ENCODE peak calls at places on chromosome 1, in nine cellular contexts. O is PC-3; T is cardiac muscle cell; U is fibroblast of lung; S is upper lobe of right lung; H is neuronal stem cell; J is right atrium auricular region; W is CD8-positive, alpha-beta T cell; L is IMR-90. Q is an unnamed sample.

GRCh38 chr1:93344886-93345632 is 648 bp upstream of the DR1 start:
- DNase-seq in O (peak; percentile 35), T (no peak), U (peak; percentile 18), S (no peak), H (no peak), J (no peak), W (no peak), L (peak; percentile 20), Q (no peak)

GRCh38 chr1:95506736-95507404 is 272.9 kb downstream of the RWDD3 start:
- DNase-seq in O (no peak), T (no peak), U (no peak), S (no peak), H (no peak), J (no peak), W (no peak), L (no peak), Q (no peak)

GRCh38 chr1:66696771-66697170 is 55.5 kb upstream of the DYNLT5 start:
- DNase-seq in O (no peak), T (no peak), U (no peak), S (no peak), H (no peak), J (no peak), W (no peak), L (no peak), Q (no peak)

GRCh38 chr1:39128959-39129358 is 75.5 kb upstream of the MACF1 start:
- DNase-seq in O (peak; percentile 88), T (no peak), U (no peak), S (peak; percentile 80), H (no peak), J (no peak), W (no peak), L (no peak), Q (no peak)

GRCh38 chr1:155669233-155670162 is 19.1 kb downstream of the YY1AP1 start:
- DNase-seq in O (peak; percentile 51), T (no peak), U (no peak), S (no peak), H (no peak), J (no peak), W (no peak), L (no peak), Q (no peak)

GRCh38 chr1:230158422-230159291 is 91.6 kb downstream of the GALNT2 start:
- DNase-seq in O (peak; percentile 91), T (no peak), U (no peak), S (no peak), H (no peak), J (no peak), W (no peak), L (no peak), Q (peak; percentile 16)

GRCh38 chr1:62213075-62213914 is 18.6 kb downstream of the L1TD1 start:
- DNase-seq in O (no peak), T (no peak), U (peak; percentile 44), S (no peak), H (no peak), J (no peak), W (no peak), L (no peak), Q (no peak)

GRCh38 chr1:236394905-236395779 is 1.1 kb downstream of the EDARADD start:
- DNase-seq in O (peak; percentile 16), T (peak; percentile 51), U (peak; percentile 12), S (no peak), H (peak; percentile 46), J (no peak), W (peak; percentile 68), L (no peak), Q (peak; percentile 71)

GRCh38 chr1:202689493-202690342 is 20.5 kb downstream of the SYT2 start:
- DNase-seq in O (peak; percentile 14), T (no peak), U (no peak), S (no peak), H (no peak), J (no peak), W (no peak), L (no peak), Q (no peak)

GRCh38 chr1:23529146-23530088 is 1.6 kb downstream of the E2F2 start:
- DNase-seq in O (peak; percentile 27), T (no peak), U (no peak), S (no peak), H (no peak), J (no peak), W (no peak), L (no peak), Q (no peak)

GRCh38 chr1:88683516-88683847 is 591 bp upstream of the PKN2 start:
- DNase-seq in O (peak; percentile 44), T (peak; percentile 74), U (peak; percentile 52), S (peak; percentile 78), H (no peak), J (no peak), W (peak; percentile 72), L (peak; percentile 31), Q (no peak)

GRCh38 chr1:92473781-92474495 is 12.8 kb downstream of the GFI1 start:
- DNase-seq in O (no peak), T (no peak), U (no peak), S (no peak), H (no peak), J (no peak), W (no peak), L (no peak), Q (no peak)

GRCh38 chr1:20164694-20165202 is 21.1 kb upstream of the UBXN10 start:
- DNase-seq in O (no peak), T (peak; percentile 12), U (no peak), S (no peak), H (no peak), J (peak; percentile 70), W (no peak), L (peak; percentile 10), Q (no peak)

GRCh38 chr1:170461762-170462384 is 70.1 kb upstream of the GORAB start:
- DNase-seq in O (peak; percentile 42), T (no peak), U (peak; percentile 97), S (no peak), H (no peak), J (no peak), W (no peak), L (peak; percentile 75), Q (peak; percentile 27)

GRCh38 chr1:227947678-227948492 is at the start of gene WNT9A:
- DNase-seq in O (peak; percentile 91), T (peak; percentile 92), U (peak; percentile 62), S (peak; percentile 75), H (peak; percentile 83), J (peak; percentile 59), W (peak; percentile 48), L (peak; percentile 49), Q (peak; percentile 95)

GRCh38 chr1:8217011-8217711 is 100.8 kb upstream of the SLC45A1 start:
- DNase-seq in O (no peak), T (peak; percentile 38), U (peak; percentile 36), S (peak; percentile 82), H (no peak), J (no peak), W (peak; percentile 53), L (no peak), Q (no peak)

GRCh38 chr1:237740831-237741230 is 149.9 kb downstream of the ZP4 start:
- DNase-seq in O (no peak), T (no peak), U (no peak), S (no peak), H (no peak), J (no peak), W (no peak), L (no peak), Q (no peak)

GRCh38 chr1:201459052-201459451 is 9.9 kb downstream of the PHLDA3 start:
- DNase-seq in O (no peak), T (no peak), U (no peak), S (no peak), H (no peak), J (no peak), W (no peak), L (no peak), Q (no peak)
- H3K4me1 ChIP-seq in O (peaks cover 69% of the 10 kb centered on the region), T (peaks cover 26% of the 10 kb centered on the region), U (peaks cover 47% of the 10 kb centered on the region), S (peaks cover 64% of the 10 kb centered on the region), H (peaks cover 23% of the 10 kb centered on the region), J (no peaks in the 10 kb centered on the region), W (no peaks in the 10 kb centered on the region), L (peaks cover 41% of the 10 kb centered on the region), Q (peaks cover 74% of the 10 kb centered on the region)

GRCh38 chr1:43235040-43235439 is 34.7 kb upstream of the TMEM125 start:
- DNase-seq in O (no peak), T (no peak), U (no peak), S (no peak), H (no peak), J (peak; percentile 38), W (peak; percentile 4), L (no peak), Q (no peak)
- H3K4me3 ChIP-seq in O (no peak overlapping the region), T (no peak overlapping the region), U (no peak overlapping the region), S (no peak overlapping the region), H (no peak overlapping the region), J (no peak overlapping the region), W (no peak overlapping the region), L (no peak overlapping the region), Q (no peak overlapping the region)

DNA sequence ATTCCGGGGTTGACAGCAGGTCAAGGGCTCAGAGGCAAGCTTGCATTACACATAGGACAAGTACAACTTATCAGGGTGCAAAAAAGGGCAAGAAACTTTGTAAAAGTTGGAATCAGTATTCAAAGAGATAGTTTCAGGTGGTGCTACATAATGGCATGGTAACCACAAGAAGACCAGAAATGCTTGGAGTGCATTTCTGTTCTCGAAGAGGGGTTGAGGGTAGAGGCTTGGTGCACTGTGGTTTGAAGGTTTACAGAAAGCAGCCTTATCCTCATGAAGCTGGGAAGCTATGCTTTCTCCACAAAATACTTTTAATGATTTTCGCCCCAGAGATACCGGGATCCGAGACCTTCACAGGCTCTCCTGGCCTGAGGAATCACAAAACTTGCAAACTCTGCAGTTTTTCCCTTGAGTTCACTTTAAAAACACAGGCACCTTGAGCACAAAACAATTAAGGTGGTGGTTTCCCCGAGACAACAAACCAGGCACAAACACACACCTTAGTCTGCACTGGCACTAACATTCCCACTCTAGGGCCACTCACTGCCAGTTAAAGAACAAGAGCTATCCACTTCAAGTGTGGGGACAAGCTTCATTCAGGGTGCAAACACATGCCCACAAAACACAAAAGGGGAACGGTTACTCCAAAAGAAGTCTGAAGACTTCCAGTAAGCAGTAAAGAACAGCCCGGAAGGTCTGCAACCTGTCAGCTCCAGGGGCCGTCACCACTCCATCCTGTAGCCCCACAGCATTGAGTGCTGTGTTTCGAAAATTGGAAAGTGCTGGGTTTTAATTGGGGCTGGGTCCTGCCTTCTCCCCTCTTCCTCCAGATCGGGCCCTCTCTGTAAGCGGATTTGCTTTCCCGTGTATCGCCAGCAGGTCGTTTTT is 29.7 kb upstream of the NFIA start:
- DNase-seq in O (no peak), T (peak; percentile 52), U (no peak), S (no peak), H (no peak), J (no peak), W (no peak), L (no peak), Q (no peak)
- H3K4me1 ChIP-seq in O (peaks cover 7% of the 10 kb centered on the region), T (peaks cover 28% of the 10 kb centered on the region), U (peaks cover 3% of the 10 kb centered on the region), S (peaks cover 39% of the 10 kb centered on the region), H (no peaks in the 10 kb centered on the region), J (no peaks in the 10 kb centered on the region), W (peaks cover 24% of the 10 kb centered on the region), L (no peaks in the 10 kb centered on the region), Q (peaks cover 26% of the 10 kb centered on the region)

DNA sequence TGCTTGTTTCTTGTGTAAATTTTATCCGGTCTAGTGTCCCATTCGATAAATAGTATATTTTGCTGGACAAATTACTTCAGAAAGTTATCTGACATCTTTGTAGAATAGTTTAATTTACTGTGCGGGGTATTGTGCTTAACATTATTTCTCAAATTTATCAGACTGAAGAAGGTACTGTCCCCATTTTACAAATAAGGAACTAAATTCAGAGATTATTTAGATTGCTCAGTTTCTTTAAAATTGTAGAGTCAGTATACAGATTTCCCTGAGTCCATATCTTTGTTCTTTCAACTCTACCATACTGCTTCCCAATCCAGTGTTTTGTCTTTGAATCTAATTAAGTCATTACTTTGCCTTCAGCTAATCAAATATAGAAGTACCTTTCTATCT is 6.4 kb downstream of the ATP5PB start:
- DNase-seq in O (no peak), T (no peak), U (no peak), S (no peak), H (no peak), J (no peak), W (no peak), L (no peak), Q (no peak)
- H3K4me3 ChIP-seq in O (no peak overlapping the region), T (no peak overlapping the region), U (no peak overlapping the region), S (no peak overlapping the region), H (no peak overlapping the region), J (no peak overlapping the region), W (no peak overlapping the region), L (no peak overlapping the region), Q (no peak overlapping the region)